ENCODE peak calls at places on chromosome 16, in eight cellular contexts. T is activated T-helper 1 cell treated with Interleukin-2 at 50 U/mL for 16 hours; H is thyroid gland; N is stimulated activated CD8-positive, alpha-beta memory T cell treated with anti-CD3 and anti-CD28 coated beads, Interleukin-2, amount 100 ng/mL, for 48 hours; S is Caki2; K is iris pigment epithelial cell; C is fibroblast of the conjunctiva; L is NCI-H460. F is an unnamed sample.
A peak's percentile ranks its signal among the peaks of the same experiment; 100 is the strongest.

GRCh38 chr16:51939371-51940005 is 607.5 kb downstream of the TOX3 start:
- DNase-seq in T (no peak), H (no peak), N (no peak), S (no peak), K (no peak), C (no peak), L (no peak), F (no peak)

GRCh38 chr16:67244387-67245188 is 2.7 kb downstream of the FHOD1 start:
- DNase-seq in T (peak; percentile 58), H (peak; percentile 28), N (peak; percentile 69), S (peak; percentile 70), K (peak; percentile 93), C (peak; percentile 74), L (peak; percentile 59), F (peak; percentile 75)

GRCh38 chr16:610513-611381 is 20.0 kb upstream of the WFIKKN1 start:
- DNase-seq in T (peak; percentile 36), H (peak; percentile 64), N (peak; percentile 55), S (no peak), K (no peak), C (no peak), L (no peak), F (peak; percentile 63)

GRCh38 chr16:814974-815373 is 14.4 kb upstream of the GNG13 start:
- DNase-seq in T (no peak), H (no peak), N (no peak), S (no peak), K (peak; percentile 78), C (no peak), L (no peak), F (no peak)

GRCh38 chr16:360698-361336 is 8.3 kb upstream of the AXIN1 start:
- DNase-seq in T (no peak), H (no peak), N (no peak), S (no peak), K (no peak), C (no peak), L (no peak), F (no peak)

GRCh38 chr16:75089486-75090202 is 26.9 kb downstream of the LDHD start:
- DNase-seq in T (no peak), H (no peak), N (no peak), S (no peak), K (no peak), C (no peak), L (no peak), F (no peak)

GRCh38 chr16:11084484-11085024 is 140.2 kb downstream of the CLEC16A start:
- DNase-seq in T (no peak), H (no peak), N (no peak), S (peak; percentile 41), K (peak; percentile 95), C (peak; percentile 63), L (no peak), F (no peak)

GRCh38 chr16:54927125-54928015 is 3.3 kb upstream of the IRX5 start:
- DNase-seq in T (no peak), H (no peak), N (no peak), S (peak; percentile 16), K (no peak), C (no peak), L (no peak), F (no peak)

GRCh38 chr16:12546918-12547607 is 256.6 kb downstream of the CPPED1 start:
- DNase-seq in T (no peak), H (no peak), N (no peak), S (no peak), K (peak; percentile 6), C (no peak), L (no peak), F (no peak)

GRCh38 chr16:16007743-16008111 is 58.3 kb downstream of the ABCC1 start:
- DNase-seq in T (no peak), H (peak; percentile 47), N (no peak), S (no peak), K (no peak), C (no peak), L (no peak), F (no peak)

GRCh38 chr16:83701494-83701893 is 106.3 kb upstream of the HSBP1 start:
- DNase-seq in T (no peak), H (peak; percentile 47), N (peak; percentile 2), S (peak; percentile 50), K (peak; percentile 50), C (no peak), L (peak; percentile 27), F (no peak)

GRCh38 chr16:14562691-14563491 is 67.2 kb downstream of the PARN start:
- DNase-seq in T (no peak), H (no peak), N (no peak), S (peak; percentile 60), K (peak; percentile 65), C (peak; percentile 6), L (no peak), F (peak; percentile 62)

GRCh38 chr16:54936979-54937672 is 6.5 kb downstream of the IRX5 start:
- DNase-seq in T (no peak), H (no peak), N (no peak), S (no peak), K (peak; percentile 18), C (no peak), L (no peak), F (no peak)

GRCh38 chr16:63057342-63057741 is 1021.1 kb upstream of the CDH8 start:
- DNase-seq in T (no peak), H (no peak), N (no peak), S (no peak), K (no peak), C (no peak), L (no peak), F (no peak)

GRCh38 chr16:13391337-13391736 is 489.9 kb downstream of the SHISA9 start:
- DNase-seq in T (no peak), H (no peak), N (no peak), S (no peak), K (no peak), C (no peak), L (no peak), F (no peak)

GRCh38 chr16:65119905-65120341 is 1.9 kb downstream of the CDH11 start:
- DNase-seq in T (no peak), H (no peak), N (no peak), S (no peak), K (peak; percentile 56), C (no peak), L (no peak), F (no peak)

GRCh38 chr16:17026600-17027242 is 444.0 kb downstream of the XYLT1 start:
- DNase-seq in T (no peak), H (no peak), N (peak; percentile 14), S (no peak), K (no peak), C (no peak), L (no peak), F (no peak)

GRCh38 chr16:46972971-46973456 is 460 bp downstream of the DNAJA2 start:
- DNase-seq in T (peak; percentile 32), H (peak; percentile 43), N (peak; percentile 35), S (peak; percentile 14), K (peak; percentile 26), C (no peak), L (no peak), F (peak; percentile 53)

GRCh38 chr16:87602005-87602790 is at the start of gene JPH3:
- DNase-seq in T (no peak), H (no peak), N (no peak), S (no peak), K (no peak), C (no peak), L (no peak), F (no peak)

GRCh38 chr16:85573696-85574641 is 39.2 kb upstream of the GSE1 start:
- DNase-seq in T (no peak), H (peak; percentile 80), N (no peak), S (peak; percentile 18), K (peak; percentile 38), C (no peak), L (no peak), F (no peak)

GRCh38 chr16:641326-642188 is at the start of gene MCRIP2:
- DNase-seq in T (peak; percentile 49), H (peak; percentile 91), N (peak; percentile 76), S (peak; percentile 88), K (peak; percentile 59), C (peak; percentile 52), L (peak; percentile 74), F (peak; percentile 91)

GRCh38 chr16:78137782-78138616 is 38.5 kb downstream of the WWOX start:
- DNase-seq in T (no peak), H (no peak), N (no peak), S (no peak), K (no peak), C (no peak), L (no peak), F (no peak)

F was measured in colonic mucosa.